ENCODE peak calls at places on chromosomes 1 and 21, in eight cellular contexts. V is dorsolateral prefrontal cortex; R is CD8-positive, alpha-beta T cell; F is uterus; W is tibial nerve; X is colonic mucosa; N is ovary; S is lung. H is an unnamed sample.

GRCh38 chr1:207827488-207827830 is 75.6 kb downstream of the CD46 start:
- DNase-seq in S (no peak), R (no peak), W (no peak), F (no peak), V (no peak), N (no peak), X (no peak), H (no peak)

GRCh38 chr21:31921079-31921478 is 48.3 kb downstream of the HUNK start:
- DNase-seq in V (no peak), F (no peak), X (no peak), S (no peak), N (no peak), R (no peak), W (no peak), H (no peak)

GRCh38 chr1:33612877-33613487 is 140.5 kb downstream of the ZSCAN20 start:
- DNase-seq in N (peak), S (peak), W (peak), V (peak), X (peak), R (peak), F (peak), H (peak)

GRCh38 chr1:150575518-150576366 is 3.7 kb downstream of the MCL1 start:
- DNase-seq in R (no peak), X (no peak), N (peak), F (no peak), S (no peak), V (no peak), W (no peak), H (no peak)

GRCh38 chr1:78227705-78228260 is 182.0 kb downstream of the GIPC2 start:
- DNase-seq in R (no peak), S (no peak), N (no peak), F (no peak), X (no peak), W (no peak), V (no peak), H (no peak)

GRCh38 chr1:21865943-21866628 is 54.0 kb downstream of the LDLRAD2 start:
- DNase-seq in S (no peak), W (no peak), F (no peak), V (no peak), R (no peak), N (no peak), X (no peak), H (no peak)

GRCh38 chr1:51877434-51878306 is 857 bp downstream of the NRDC start:
- DNase-seq in F (no peak), S (peak), X (peak), N (no peak), W (peak), V (no peak), R (peak), H (no peak)

GRCh38 chr1:44907909-44908308 is 64.9 kb upstream of the PTCH2 start:
- DNase-seq in R (no peak), V (no peak), F (no peak), S (no peak), X (no peak), W (no peak), N (no peak), H (no peak)

GRCh38 chr1:17653728-17654351 is 101.3 kb upstream of the ACTL8 start:
- DNase-seq in V (peak), F (no peak), R (peak), N (peak), S (no peak), W (peak), X (no peak), H (no peak)

GRCh38 chr1:35097224-35097623 is 18.0 kb downstream of the ZMYM1 start:
- DNase-seq in V (no peak), X (no peak), N (no peak), S (no peak), R (no peak), W (no peak), F (no peak), H (no peak)

GRCh38 chr21:26945916-26946315 is 21.0 kb downstream of the ADAMTS5 start:
- DNase-seq in X (no peak), R (no peak), F (no peak), S (peak), N (peak), V (no peak), W (no peak), H (no peak)

GRCh38 chr21:44962481-44962966 is 22.7 kb downstream of the SLX9 start:
- DNase-seq in W (no peak), V (no peak), F (peak), X (no peak), N (no peak), S (no peak), R (no peak), H (no peak)
- H3K27ac ChIP-seq in W (peak), V (no peak), F (peak), X (no peak), N (no peak), S (peak), R (no peak), H (peak)

GRCh38 chr1:160645386-160646063 is 1.3 kb downstream of the SLAMF1 start:
- DNase-seq in R (no peak), F (no peak), S (no peak), X (no peak), W (no peak), N (no peak), V (no peak), H (no peak)

GRCh38 chr1:160642281-160642644 is 4.6 kb downstream of the SLAMF1 start:
- DNase-seq in X (no peak), R (no peak), S (no peak), W (no peak), N (no peak), V (no peak), F (no peak), H (no peak)

GRCh38 chr1:160643138-160643537 is 3.7 kb downstream of the SLAMF1 start:
- DNase-seq in F (no peak), V (no peak), W (no peak), N (no peak), X (no peak), S (no peak), R (no peak), H (no peak)

GRCh38 chr1:160646192-160646591 is 652 bp downstream of the SLAMF1 start:
- DNase-seq in N (no peak), S (no peak), R (no peak), F (no peak), W (no peak), V (no peak), X (no peak), H (no peak)

GRCh38 chr1:160644399-160644798 is 2.4 kb downstream of the SLAMF1 start:
- DNase-seq in V (no peak), N (no peak), F (no peak), R (no peak), X (no peak), S (no peak), W (no peak), H (no peak)
- H3K27ac ChIP-seq in V (no peak), N (no peak), F (no peak), R (no peak), X (no peak), S (no peak), W (no peak), H (no peak)

GRCh38 chr1:201499191-201499590 is 7.7 kb downstream of the CSRP1 start:
- DNase-seq in F (no peak), W (no peak), S (no peak), V (no peak), N (no peak), X (no peak), R (no peak), H (no peak)

GRCh38 chr1:201500670-201501120 is 6.2 kb downstream of the CSRP1 start:
- DNase-seq in V (no peak), X (no peak), F (peak), R (no peak), W (peak), S (peak), N (no peak), H (no peak)

GRCh38 chr1:201498621-201499020 is 8.3 kb downstream of the CSRP1 start:
- DNase-seq in N (no peak), X (no peak), R (no peak), W (no peak), F (no peak), S (no peak), V (no peak), H (no peak)

GRCh38 chr1:201501144-201501543 is 5.8 kb downstream of the CSRP1 start:
- DNase-seq in W (no peak), R (no peak), N (no peak), F (peak), X (no peak), V (no peak), S (no peak), H (no peak)

DNA sequence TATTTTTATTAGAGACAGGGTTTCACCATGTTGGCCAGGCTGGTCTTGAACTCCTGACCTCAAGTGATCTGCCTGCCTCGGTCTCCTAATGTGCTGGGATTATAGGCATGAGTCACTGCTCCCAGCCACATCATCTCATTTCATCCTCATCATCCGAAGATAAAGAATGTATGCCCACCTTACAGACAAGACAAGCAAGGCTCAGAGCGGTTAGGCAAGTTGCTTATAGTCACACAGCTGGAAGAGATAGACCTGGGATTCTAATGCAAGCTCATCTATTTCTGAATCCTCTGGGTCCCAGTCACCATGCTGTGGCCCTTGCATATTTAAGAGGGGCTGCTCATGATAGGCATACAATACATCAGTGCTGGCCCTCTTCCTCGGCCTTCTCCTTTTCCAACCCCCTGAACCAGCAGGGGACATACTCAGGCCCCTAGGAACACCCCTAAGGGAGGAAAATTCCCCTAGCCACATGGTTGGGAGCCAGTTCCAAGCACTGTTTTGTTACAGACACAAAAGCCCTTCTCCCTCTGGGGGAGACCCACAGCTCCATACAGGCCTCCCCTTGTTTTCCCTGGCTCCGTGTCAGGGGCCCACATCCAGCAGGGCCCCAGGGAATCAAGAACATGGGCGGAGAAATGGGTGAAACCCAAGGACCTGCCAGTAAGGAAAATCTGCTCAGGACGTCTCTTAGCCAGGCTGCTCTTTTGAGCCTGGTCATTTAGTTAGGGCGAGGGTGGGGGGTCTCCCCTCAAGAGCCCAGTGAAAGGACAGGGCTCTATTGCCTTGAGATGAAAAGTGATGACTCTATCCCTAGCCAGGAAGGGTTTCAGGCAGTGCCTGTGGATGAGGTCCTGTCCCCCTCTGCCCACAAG is 6.9 kb downstream of the CSRP1 start:
- DNase-seq in F (no peak), N (no peak), V (peak), X (no peak), W (no peak), S (no peak), R (no peak), H (peak)
- H3K27ac ChIP-seq in F (peak), N (peak), V (peak), X (peak), W (peak), S (peak), R (no peak), H (peak)

GRCh38 chr1:162695687-162696086 is 63.4 kb downstream of the DDR2 start:
- DNase-seq in F (no peak), S (no peak), R (no peak), W (no peak), V (no peak), X (no peak), N (no peak), H (no peak)
- H3K27ac ChIP-seq in F (peak), S (no peak), R (no peak), W (peak), V (no peak), X (no peak), N (no peak), H (no peak)

GRCh38 chr1:183735069-183735860 is 69.7 kb upstream of the RGL1 start:
- DNase-seq in W (no peak), S (no peak), N (no peak), X (no peak), R (no peak), V (no peak), F (no peak), H (no peak)
- H3K27ac ChIP-seq in W (peak), S (no peak), N (no peak), X (no peak), R (no peak), V (no peak), F (peak), H (peak)

DNA sequence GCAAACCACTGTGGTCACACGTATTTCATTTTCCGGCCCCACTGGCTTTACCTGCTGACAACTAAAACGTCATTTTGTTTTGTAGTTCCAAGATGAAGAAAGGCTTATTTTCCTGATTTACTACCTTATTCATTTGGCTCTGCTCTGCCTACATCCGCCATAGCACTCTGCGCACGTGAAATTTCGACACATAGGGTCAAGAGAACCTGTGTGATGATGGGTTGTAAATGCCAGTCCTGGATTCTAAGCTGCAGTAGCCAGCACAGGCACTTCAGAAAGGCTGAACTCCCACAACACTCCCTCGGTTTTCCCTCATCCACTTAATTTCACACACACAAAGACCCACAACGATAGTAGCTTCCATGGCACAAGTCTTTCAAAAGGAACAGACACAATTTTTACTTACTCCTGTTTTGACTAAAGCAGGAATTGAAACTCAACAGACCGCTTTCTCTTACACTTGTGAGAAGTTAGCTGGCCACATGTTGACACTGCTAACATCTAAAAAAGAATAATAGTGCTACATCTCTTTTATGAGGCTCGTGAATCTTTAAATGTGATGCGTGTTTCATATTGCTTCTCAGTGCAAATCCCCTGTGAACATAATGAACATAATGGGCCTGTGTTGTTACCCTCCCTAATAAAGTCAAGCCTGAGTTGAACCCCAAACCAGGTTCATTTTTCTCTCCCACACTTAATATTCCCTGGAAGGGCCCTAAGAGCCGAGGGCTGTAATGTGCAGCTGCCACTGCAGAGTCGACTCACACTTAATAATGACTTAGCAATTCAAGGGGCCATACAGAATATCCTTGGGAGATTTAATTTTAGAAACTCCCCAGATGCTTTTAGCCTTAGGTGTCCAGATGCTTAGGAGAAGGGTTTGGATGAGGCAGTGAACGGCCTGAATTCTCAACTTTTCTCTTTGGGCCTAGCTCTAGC is 1.5 kb upstream of the RUNX1 start:
- DNase-seq in X (no peak), W (no peak), N (no peak), F (no peak), R (no peak), S (no peak), V (no peak), H (no peak)
- H3K27ac ChIP-seq in X (peak), W (peak), N (no peak), F (no peak), R (no peak), S (peak), V (no peak), H (peak)

GRCh38 chr21:44805859-44806258 is 4.2 kb upstream of the UBE2G2 start:
- DNase-seq in W (no peak), X (no peak), R (no peak), N (no peak), S (no peak), F (no peak), V (no peak), H (no peak)
- H3K27ac ChIP-seq in W (no peak), X (no peak), R (no peak), N (no peak), S (no peak), F (no peak), V (no peak), H (no peak)

DNA sequence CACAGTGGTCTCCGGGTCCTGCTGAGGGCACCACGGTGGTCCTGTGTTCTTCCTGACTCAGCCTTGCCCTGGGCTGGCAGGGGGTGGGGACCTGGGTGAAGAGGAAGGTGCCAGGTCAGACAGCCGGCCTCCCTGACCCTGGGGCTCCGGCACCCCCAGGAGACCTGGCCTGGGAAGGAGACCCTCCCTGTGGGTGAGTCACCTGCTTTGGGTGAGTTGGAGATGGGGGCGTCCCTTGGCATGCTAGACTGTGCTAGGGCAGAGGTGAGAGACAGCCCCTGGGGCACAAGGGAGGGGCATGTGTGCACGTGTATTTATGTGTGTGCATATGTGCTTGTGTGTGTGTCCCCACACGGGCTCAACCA is 23.4 kb downstream of the SPSB1 start:
- DNase-seq in S (no peak), F (no peak), N (no peak), X (no peak), V (no peak), W (no peak), R (no peak), H (no peak)
- H3K27ac ChIP-seq in S (no peak), F (peak), N (no peak), X (no peak), V (no peak), W (peak), R (no peak), H (peak)

DNA sequence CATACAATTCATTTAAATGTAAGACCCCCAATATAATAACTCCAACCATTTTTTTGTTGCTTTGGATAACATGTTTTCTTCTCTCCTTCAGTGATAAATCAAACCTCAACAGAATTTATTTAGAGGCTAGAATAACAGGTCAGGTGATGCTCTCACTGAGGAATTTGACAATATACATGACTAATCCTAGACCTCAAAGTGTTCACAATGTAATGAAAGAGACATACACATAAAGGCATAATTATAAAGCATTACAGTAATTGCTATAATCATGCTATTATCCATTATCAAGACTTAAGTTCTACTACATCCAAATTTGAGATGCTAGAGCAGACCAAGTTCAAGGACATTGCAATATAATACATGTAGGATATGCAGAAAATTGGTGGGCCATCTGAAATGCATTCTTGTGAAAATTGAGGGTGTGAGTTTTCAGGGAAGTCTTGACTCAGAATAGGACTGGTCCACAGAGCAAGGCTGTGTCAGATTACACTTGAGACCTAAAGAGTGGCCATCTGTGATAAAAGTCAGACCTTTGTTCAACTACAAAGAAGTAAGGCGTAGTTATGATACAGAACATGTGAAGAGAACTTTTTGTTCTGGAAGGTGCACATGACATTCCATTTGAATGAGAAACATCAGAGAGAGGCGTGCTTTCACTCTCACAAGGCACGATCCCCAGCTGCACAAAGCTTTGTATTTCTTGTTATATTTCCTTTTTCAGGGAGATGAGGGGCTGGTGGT is 45.5 kb downstream of the UTP25 start:
- DNase-seq in S (no peak), W (no peak), R (no peak), N (no peak), X (no peak), F (no peak), V (no peak), H (no peak)
- H3K27ac ChIP-seq in S (no peak), W (peak), R (no peak), N (no peak), X (no peak), F (no peak), V (peak), H (no peak)

H was measured in breast epithelium.